ENCODE peak calls at places on chromosomes 16 and 17, in four cellular contexts. S, B, H and J are unnamed samples.

GRCh38 chr16:68445458-68445857 is 2.9 kb downstream of the SMPD3 start:
- DNase-seq in S (peak; percentile 68), H (peak; percentile 35), B (peak; percentile 23), J (peak; percentile 80)

GRCh38 chr17:57478433-57478832 is 222.1 kb downstream of the MSI2 start:
- DNase-seq in H (no peak), S (no peak), B (peak; percentile 75), J (no peak)

GRCh38 chr16:16141141-16141540 is 82.2 kb downstream of the ABCC6 start:
- DNase-seq in B (no peak), H (no peak), S (no peak), J (no peak)

GRCh38 chr16:3716831-3717234 is 491 bp downstream of the TRAP1 start:
- DNase-seq in S (peak; percentile 20), B (no peak), H (peak; percentile 32), J (peak; percentile 56)

GRCh38 chr17:62179525-62180161 is 114.6 kb upstream of the MED13 start:
- DNase-seq in H (peak; percentile 80), B (peak; percentile 45), S (peak; percentile 95), J (peak; percentile 95)

GRCh38 chr17:67638871-67639270 is 78.9 kb upstream of the NOL11 start:
- DNase-seq in B (no peak), H (no peak), S (no peak), J (no peak)

GRCh38 chr16:57846078-57846697 is 43.9 kb upstream of the KIFC3 start:
- DNase-seq in S (no peak), B (no peak), H (no peak), J (peak; percentile 89)

GRCh38 chr17:82021728-82022309 is 859 bp downstream of the CENPX start:
- DNase-seq in S (no peak), B (no peak), H (no peak), J (no peak)

GRCh38 chr16:76265434-76266045 is 11.7 kb upstream of the CNTNAP4 start:
- DNase-seq in H (no peak), B (peak; percentile 30), S (peak; percentile 53), J (peak; percentile 58)

GRCh38 chr17:35898283-35899070 is 18.3 kb upstream of the CCL5 start:
- DNase-seq in S (peak; percentile 34), B (no peak), H (peak; percentile 15), J (no peak)

GRCh38 chr16:47734987-47735594 is 274.0 kb downstream of the PHKB start:
- DNase-seq in S (peak; percentile 74), B (no peak), H (no peak), J (no peak)

GRCh38 chr16:31200821-31201510 is 1.6 kb downstream of the PYCARD start:
- DNase-seq in S (peak; percentile 50), H (no peak), B (peak; percentile 39), J (no peak)

GRCh38 chr16:8583712-8584111 is 6.6 kb downstream of the TMEM114 start:
- DNase-seq in H (no peak), S (no peak), B (no peak), J (peak; percentile 48)

GRCh38 chr17:28524476-28525415 is 18.6 kb downstream of the FOXN1 start:
- DNase-seq in H (no peak), B (peak; percentile 53), S (peak; percentile 79), J (no peak)

DNA sequence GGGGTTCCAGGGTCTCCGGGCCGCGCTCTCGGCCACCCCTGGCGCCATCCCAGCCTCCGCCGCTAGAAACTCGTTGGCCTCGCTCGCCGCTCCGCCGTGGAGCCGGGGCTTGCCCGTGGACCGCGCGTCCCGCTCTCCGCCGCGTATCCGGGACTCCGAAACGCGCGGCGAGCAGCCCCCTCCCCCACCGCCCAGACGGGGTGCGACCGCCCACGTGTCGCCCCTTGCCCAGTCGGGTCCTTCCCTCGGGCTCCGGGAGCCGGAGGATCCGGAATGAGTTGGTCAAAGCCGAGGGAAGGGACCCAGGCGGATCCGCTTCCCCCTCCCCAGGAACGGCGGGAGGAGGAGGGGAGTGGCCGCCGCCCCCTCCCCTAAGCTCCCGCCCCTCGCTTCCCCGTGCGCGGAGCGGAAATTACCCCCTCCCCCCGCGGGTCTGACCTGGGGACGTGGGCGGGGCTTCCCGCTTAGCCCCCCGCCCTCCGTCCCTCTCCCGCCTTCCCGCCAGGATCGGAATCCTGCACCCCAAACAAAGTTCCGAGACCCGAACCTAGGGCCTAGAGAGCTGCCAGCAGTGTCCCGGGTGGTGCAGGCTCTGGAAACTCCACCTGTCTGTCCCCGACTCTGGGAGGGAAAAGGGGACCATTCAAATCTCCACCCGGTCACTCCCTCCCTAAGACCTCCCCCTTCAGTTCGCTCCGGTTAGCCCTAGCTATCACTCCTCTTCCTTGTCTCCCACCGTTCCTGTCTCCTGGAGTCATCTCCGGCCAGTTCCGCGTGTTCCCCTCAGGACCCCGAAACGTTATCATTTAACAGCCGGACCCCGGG is 1.1 kb upstream of the IGF2BP1 start:
- DNase-seq in S (no peak), B (no peak), H (peak; percentile 47), J (peak; percentile 96)
- TF ChIP-seq EZH2 in S (no peak), B (peak; percentile 99), H (no peak), J (no peak)

DNA sequence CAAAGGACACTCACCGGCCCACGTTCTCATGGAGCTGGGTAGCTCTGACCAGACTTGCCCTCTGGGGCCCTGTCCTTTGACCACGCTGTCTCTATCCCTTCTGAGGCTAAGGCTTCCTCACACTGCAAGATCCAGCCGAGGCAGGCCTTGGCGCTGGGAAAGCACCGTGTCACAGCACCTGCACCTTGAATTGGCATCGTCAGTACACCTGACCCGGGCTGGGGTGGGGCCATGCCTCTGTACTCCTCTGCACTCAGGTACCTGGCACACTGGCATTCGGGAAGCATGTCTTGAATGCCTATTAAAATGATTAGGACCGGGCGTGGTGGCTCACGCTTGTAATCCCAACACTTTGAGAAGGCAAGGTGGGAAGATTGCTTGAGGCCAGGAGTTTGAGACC is 6.0 kb downstream of the TBC1D24 start:
- DNase-seq in H (no peak), S (no peak), B (no peak), J (no peak)
- TF ChIP-seq EZH2 in H (no peak), S (no peak), B (no peak), J (no peak)

DNA sequence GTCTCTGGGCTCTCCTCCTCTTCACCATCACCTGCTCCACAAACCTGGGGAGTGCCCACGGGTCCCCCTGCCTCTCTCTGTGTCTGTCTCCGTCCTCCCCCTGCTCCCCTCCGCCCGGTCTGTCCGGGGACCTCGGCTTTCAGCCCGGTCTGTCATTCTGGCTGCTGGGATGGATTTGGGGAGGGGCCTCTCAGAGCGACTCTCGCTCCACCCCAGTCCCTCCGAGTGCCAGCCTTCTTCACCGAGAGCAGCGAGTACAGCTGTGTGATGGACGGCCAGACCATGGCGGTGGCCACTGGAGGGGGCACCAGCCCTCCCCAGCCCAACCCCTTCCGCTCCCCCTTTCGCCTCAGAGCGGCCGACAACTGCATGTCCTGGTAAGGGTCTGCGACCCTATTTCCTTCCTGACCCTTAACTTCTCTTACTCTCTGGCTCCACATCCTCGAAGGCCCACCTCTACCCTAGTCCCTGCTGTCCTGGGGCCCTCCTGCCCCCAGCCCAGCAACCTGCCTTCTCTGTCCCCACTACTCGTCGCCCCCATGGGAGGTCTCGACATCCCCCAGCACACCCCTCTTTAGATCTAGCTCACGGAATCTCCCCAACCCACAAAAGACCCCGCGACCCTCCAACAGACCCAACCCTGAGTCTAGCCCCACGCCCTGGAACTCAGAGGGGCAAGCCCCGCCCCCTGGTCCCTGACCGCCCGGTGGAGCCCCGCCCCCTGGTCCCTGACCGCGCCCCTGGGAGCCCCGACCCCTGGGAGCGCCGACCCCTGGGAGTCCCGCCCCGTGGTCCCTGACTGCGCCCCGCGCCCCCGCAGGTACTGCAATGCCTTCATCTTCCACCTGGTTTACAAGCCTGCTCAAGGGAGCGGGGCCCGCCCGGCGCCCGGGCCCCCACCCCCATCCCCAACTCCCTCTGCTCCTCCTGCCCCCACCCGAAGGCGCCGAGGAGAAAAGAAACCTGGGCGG is 5.6 kb upstream of the CXCL16 start:
- DNase-seq in B (no peak), S (no peak), H (no peak), J (no peak)
- TF ChIP-seq EZH2 in B (no peak), S (no peak), H (no peak), J (no peak)

GRCh38 chr16:67177743-67178699 is 5.7 kb downstream of the MATCAP1 start:
- DNase-seq in B (peak; percentile 53), S (peak; percentile 86), H (peak; percentile 42), J (peak; percentile 68)
- TF ChIP-seq EZH2 in B (no peak), S (no peak), H (no peak), J (no peak)

GRCh38 chr17:42581744-42582270 is 4.3 kb upstream of the PSMC3IP start:
- DNase-seq in S (no peak), H (no peak), B (no peak), J (no peak)

GRCh38 chr17:42577140-42577531 is 393 bp downstream of the PSMC3IP start:
- DNase-seq in S (peak; percentile 4), B (no peak), H (no peak), J (no peak)

GRCh38 chr17:42579794-42580551 is 2.4 kb upstream of the PSMC3IP start:
- DNase-seq in H (no peak), S (no peak), B (no peak), J (no peak)

GRCh38 chr17:42577532-42578281 is at the start of gene PSMC3IP:
- DNase-seq in B (peak; percentile 93), S (peak; percentile 91), H (peak; percentile 96), J (peak; percentile 91)

DNA sequence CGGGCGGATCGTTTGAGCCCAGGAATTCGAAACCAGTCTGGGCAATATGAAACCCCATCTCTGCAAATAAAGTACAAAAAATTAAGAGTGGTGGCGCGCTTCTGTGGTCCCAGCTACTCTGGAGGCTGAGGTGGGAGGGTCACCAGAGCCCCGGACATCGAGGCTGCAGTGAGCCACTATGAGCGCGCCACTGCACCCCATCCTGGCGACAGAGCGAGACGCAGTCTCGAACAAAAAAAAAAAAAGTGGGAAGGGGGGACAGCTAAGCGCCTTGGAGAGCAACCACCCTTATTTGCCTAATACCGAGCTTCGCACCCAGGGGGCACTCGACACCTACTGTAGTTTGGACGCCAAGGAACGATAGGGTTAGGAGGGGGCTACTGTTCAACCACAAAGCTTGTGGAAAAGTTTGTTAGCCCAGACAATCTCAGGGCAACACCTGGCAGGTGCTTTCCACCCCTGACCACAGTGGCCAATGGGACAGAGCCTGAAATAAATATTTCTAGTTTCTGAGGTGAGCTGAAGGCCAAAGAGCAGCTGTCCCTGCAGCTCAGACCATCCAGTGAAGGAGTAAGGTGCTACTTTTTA is 847 bp upstream of the PSMC3IP start:
- DNase-seq in H (peak; percentile 80), B (peak; percentile 76), S (peak; percentile 74), J (peak; percentile 82)
- TF ChIP-seq EZH2 in H (no peak), B (no peak), S (no peak), J (no peak)

GRCh38 chr16:49287572-49287971 is 5.9 kb upstream of the CBLN1 start:
- DNase-seq in H (no peak), B (no peak), S (no peak), J (no peak)

GRCh38 chr16:49283376-49284049 is 1.9 kb upstream of the CBLN1 start:
- DNase-seq in S (no peak), H (no peak), B (no peak), J (no peak)

GRCh38 chr16:49281843-49282642 is 405 bp upstream of the CBLN1 start:
- DNase-seq in B (peak; percentile 23), S (peak; percentile 46), H (peak; percentile 70), J (peak; percentile 84)

GRCh38 chr16:49282690-49283375 is 1.2 kb upstream of the CBLN1 start:
- DNase-seq in S (no peak), B (no peak), H (no peak), J (no peak)

GRCh38 chr16:49284962-49285361 is 3.3 kb upstream of the CBLN1 start:
- DNase-seq in H (no peak), B (no peak), S (no peak), J (no peak)
- TF ChIP-seq EZH2 in H (no peak), B (no peak), S (no peak), J (no peak)

GRCh38 chr16:88035292-88035691 is 84.1 kb downstream of the BANP start:
- DNase-seq in B (no peak), H (no peak), S (no peak), J (no peak)
- TF ChIP-seq EZH2 in B (no peak), H (no peak), S (no peak), J (no peak)

GRCh38 chr17:19533036-19533717 is 477 bp upstream of the SLC47A1 start:
- DNase-seq in B (no peak), H (peak; percentile 12), S (no peak), J (no peak)
- TF ChIP-seq EZH2 in B (peak; percentile 43), H (no peak), S (no peak), J (no peak)